ENCODE peak calls at places on chromosome X, in nine cellular contexts. V is gastrocnemius medialis, U is HAP-1, M is MG63, G is cardiac muscle cell, B is thoracic aorta, D is kidney epithelial cell, W is kidney, K is endodermal cell. X is an unnamed sample.

GRCh38 chrX:9252182-9252581 is 212.7 kb upstream of the TBL1X start:
- DNase-seq in V (no peak), U (no peak), M (no peak), G (no peak), B (no peak), D (no peak), W (no peak), K (peak; percentile 48), X (no peak)

GRCh38 chrX:16851827-16852226 is 18.3 kb downstream of the RBBP7 start:
- DNase-seq in V (no peak), U (no peak), M (no peak), G (no peak), B (no peak), D (no peak), W (no peak), K (no peak), X (no peak)

GRCh38 chrX:45986971-45987370 is 558.2 kb downstream of the ZNF674 start:
- DNase-seq in V (no peak), U (no peak), M (peak; percentile 24), G (no peak), B (no peak), D (no peak), W (no peak), K (no peak), X (peak; percentile 35)

GRCh38 chrX:64206556-64207162 is 1.2 kb upstream of the AMER1 start:
- DNase-seq in V (peak; percentile 23), U (peak; percentile 90), M (no peak), G (peak; percentile 51), B (no peak), D (no peak), W (no peak), K (no peak), X (peak; percentile 4)

GRCh38 chrX:72644946-72645345 is 69.2 kb downstream of the PHKA1 start:
- DNase-seq in V (no peak), U (no peak), M (no peak), G (no peak), B (no peak), D (no peak), W (no peak), K (no peak), X (peak; percentile 48)

GRCh38 chrX:13569479-13570244 is at the start of gene EGFL6:
- DNase-seq in V (no peak), U (no peak), M (no peak), G (peak; percentile 12), B (no peak), D (no peak), W (peak; percentile 61), K (peak; percentile 74), X (no peak)

GRCh38 chrX:84064164-84064563 is 123.8 kb downstream of the RPS6KA6 start:
- DNase-seq in V (no peak), U (no peak), M (no peak), G (no peak), B (no peak), D (no peak), W (peak; percentile 22), K (no peak), X (peak; percentile 1)

GRCh38 chrX:111743316-111743715 is 62.3 kb downstream of the ALG13 start:
- DNase-seq in V (no peak), U (no peak), M (no peak), G (no peak), B (no peak), D (no peak), W (no peak), K (no peak), X (peak; percentile 0)

GRCh38 chrX:46381630-46382029 is 163.6 kb downstream of the ZNF674 start:
- DNase-seq in V (no peak), U (peak; percentile 62), M (no peak), G (peak; percentile 25), B (no peak), D (no peak), W (no peak), K (peak; percentile 72), X (peak; percentile 33)

GRCh38 chrX:53047228-53047627 is 1.4 kb upstream of the GPR173 start:
- DNase-seq in V (no peak), U (no peak), M (peak; percentile 5), G (peak; percentile 2), B (no peak), D (no peak), W (no peak), K (peak; percentile 46), X (no peak)

GRCh38 chrX:47501226-47502071 is 18.4 kb upstream of the ZNF41 start:
- DNase-seq in V (peak; percentile 39), U (no peak), M (peak; percentile 12), G (peak; percentile 18), B (no peak), D (no peak), W (no peak), K (no peak), X (no peak)

GRCh38 chrX:130825509-130825908 is 77.5 kb downstream of the ENOX2 start:
- DNase-seq in V (no peak), U (no peak), M (no peak), G (no peak), B (no peak), D (no peak), W (no peak), K (no peak), X (no peak)

GRCh38 chrX:50067435-50068292 is 133.1 kb downstream of the AKAP4 start:
- DNase-seq in V (no peak), U (peak; percentile 29), M (no peak), G (peak; percentile 72), B (peak; percentile 1), D (no peak), W (no peak), K (peak; percentile 76), X (peak; percentile 9)
- H3K4me3 ChIP-seq in V (no peak overlapping the region), U (no peak overlapping the region), M (no peak overlapping the region), G (peak overlapping the region; percentile 15), B (peak overlapping the region; percentile 23), D (peak overlapping the region; percentile 13), W (peak overlapping the region; percentile 73), K (peak overlapping the region; percentile 69), X (no peak overlapping the region)

GRCh38 chrX:54093159-54093558 is 48.9 kb upstream of the PHF8 start:
- DNase-seq in V (no peak), U (no peak), M (no peak), G (no peak), B (no peak), D (no peak), W (no peak), K (no peak), X (no peak)

GRCh38 chrX:54085666-54086065 is 41.4 kb upstream of the PHF8 start:
- DNase-seq in V (no peak), U (no peak), M (no peak), G (no peak), B (no peak), D (no peak), W (no peak), K (no peak), X (no peak)

GRCh38 chrX:54087661-54088060 is 43.4 kb upstream of the PHF8 start:
- DNase-seq in V (no peak), U (no peak), M (no peak), G (no peak), B (no peak), D (no peak), W (no peak), K (no peak), X (no peak)

GRCh38 chrX:54090880-54091279 is 46.6 kb upstream of the PHF8 start:
- DNase-seq in V (no peak), U (no peak), M (no peak), G (no peak), B (no peak), D (no peak), W (no peak), K (no peak), X (no peak)

GRCh38 chrX:54089191-54089590 is 44.9 kb upstream of the PHF8 start:
- DNase-seq in V (no peak), U (no peak), M (no peak), G (no peak), B (no peak), D (no peak), W (no peak), K (no peak), X (no peak)
- H3K4me3 ChIP-seq in V (no peak overlapping the region), U (no peak overlapping the region), M (no peak overlapping the region), G (no peak overlapping the region), B (no peak overlapping the region), D (no peak overlapping the region), W (no peak overlapping the region), K (no peak overlapping the region), X (no peak overlapping the region)

GRCh38 chrX:11768039-11768438 is 10.0 kb downstream of the MSL3 start:
- DNase-seq in V (no peak), U (no peak), M (no peak), G (no peak), B (no peak), D (no peak), W (no peak), K (no peak), X (no peak)
- H3K4me3 ChIP-seq in V (no peak overlapping the region), U (no peak overlapping the region), M (no peak overlapping the region), G (no peak overlapping the region), B (no peak overlapping the region), D (no peak overlapping the region), W (no peak overlapping the region), K (no peak overlapping the region), X (no peak overlapping the region)

GRCh38 chrX:135295944-135296305 is 13.4 kb upstream of the ETDC start:
- DNase-seq in V (no peak), U (no peak), M (no peak), G (no peak), B (no peak), D (no peak), W (no peak), K (no peak), X (no peak)
- H3K4me3 ChIP-seq in V (no peak overlapping the region), U (no peak overlapping the region), M (no peak overlapping the region), G (peak overlapping the region; percentile 29), B (peak overlapping the region; percentile 58), D (peak overlapping the region; percentile 29), W (peak overlapping the region; percentile 29), K (peak overlapping the region; percentile 75), X (peak overlapping the region; percentile 19)

GRCh38 chrX:54359408-54359807 is 1.6 kb upstream of the WNK3 start:
- DNase-seq in V (no peak), U (no peak), M (no peak), G (no peak), B (no peak), D (no peak), W (no peak), K (no peak), X (no peak)
- H3K4me3 ChIP-seq in V (no peak overlapping the region), U (no peak overlapping the region), M (no peak overlapping the region), G (peak overlapping the region; percentile 64), B (peak overlapping the region; percentile 86), D (peak overlapping the region; percentile 47), W (peak overlapping the region; percentile 70), K (peak overlapping the region; percentile 75), X (no peak overlapping the region)

DNA sequence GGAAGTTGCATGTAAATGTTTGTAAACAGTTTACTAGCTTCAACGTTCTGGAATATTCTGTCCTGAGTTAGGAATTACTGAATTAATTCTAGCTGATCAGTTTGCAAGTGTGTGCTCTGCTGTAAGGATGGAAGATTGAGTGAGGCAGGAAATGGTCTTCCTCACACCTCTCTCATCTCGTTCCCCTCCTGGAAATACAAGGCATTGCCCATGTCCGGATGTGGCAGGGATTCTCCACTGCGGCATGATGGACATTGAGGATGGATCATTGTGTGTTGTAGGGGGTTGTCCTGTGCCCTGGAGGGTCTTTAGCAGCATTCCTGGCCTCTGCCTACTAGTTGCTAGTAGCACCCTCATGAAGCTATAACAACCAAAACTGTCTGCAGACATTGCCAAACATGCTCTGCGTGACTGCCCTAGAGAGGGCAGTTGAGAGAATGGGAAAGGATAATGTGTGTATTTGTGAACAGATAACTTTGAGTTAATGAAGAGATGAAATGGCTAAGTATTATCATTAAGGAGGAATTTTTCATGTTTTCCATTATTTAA is 12.6 kb downstream of the CA5B start:
- DNase-seq in V (no peak), U (no peak), M (peak; percentile 38), G (no peak), B (no peak), D (no peak), W (no peak), K (no peak), X (no peak)
- H3K4me3 ChIP-seq in V (no peak overlapping the region), U (no peak overlapping the region), M (no peak overlapping the region), G (no peak overlapping the region), B (peak overlapping the region; percentile 41), D (no peak overlapping the region), W (no peak overlapping the region), K (no peak overlapping the region), X (no peak overlapping the region)

X was measured in bronchial epithelial cell.